ENCODE peak calls at places on chromosomes 6 and 20, in seven cellular contexts. L, K, I, F, W, J and G are unnamed samples.

GRCh38 chr6:137290601-137291261 is 71.5 kb upstream of the IFNGR1 start:
- DNase-seq in K (no peak), W (no peak), F (no peak), J (no peak), L (no peak), I (no peak), G (no peak)

GRCh38 chr6:46323312-46323965 is 152.7 kb upstream of the ENPP5 start:
- DNase-seq in W (no peak), L (no peak), F (no peak), K (no peak), I (no peak), J (no peak), G (no peak)

GRCh38 chr6:168676552-168677317 is 235.8 kb downstream of the SMOC2 start:
- DNase-seq in F (no peak), I (no peak), J (no peak), W (no peak), L (no peak), K (no peak), G (no peak)

GRCh38 chr20:62122659-62123449 is 579 bp downstream of the LSM14B start:
- DNase-seq in I (peak), K (no peak), L (peak), W (peak), F (no peak), J (no peak), G (no peak)

GRCh38 chr6:33949877-33950831 is 146.4 kb upstream of the MLN start:
- DNase-seq in J (peak), L (no peak), K (no peak), F (peak), I (no peak), W (peak), G (no peak)

GRCh38 chr6:131937219-131937618 is 14.0 kb downstream of the CCN2 start:
- DNase-seq in F (no peak), J (no peak), L (no peak), W (no peak), I (no peak), K (no peak), G (no peak)

GRCh38 chr6:82996156-82996555 is 69.5 kb downstream of the UBE3D start:
- DNase-seq in L (no peak), J (no peak), W (no peak), F (no peak), I (no peak), K (no peak), G (no peak)

GRCh38 chr6:104941694-104942177 is 15.2 kb upstream of the LIN28B start:
- DNase-seq in K (no peak), F (no peak), I (no peak), W (no peak), L (no peak), J (no peak), G (no peak)

GRCh38 chr20:63387393-63387792 is 26.2 kb upstream of the CHRNA4 start:
- DNase-seq in L (no peak), I (no peak), W (no peak), J (no peak), K (no peak), F (no peak), G (no peak)

GRCh38 chr20:24165336-24166126 is 177.0 kb upstream of the GGTLC1 start:
- DNase-seq in K (no peak), F (no peak), W (no peak), L (no peak), I (no peak), J (no peak), G (no peak)

GRCh38 chr6:54646551-54647300 is 199.8 kb upstream of the FAM83B start:
- DNase-seq in K (no peak), I (no peak), F (no peak), L (no peak), J (no peak), W (no peak), G (no peak)

GRCh38 chr6:154403803-154404202 is 47.2 kb upstream of the IPCEF1 start:
- DNase-seq in W (no peak), F (no peak), I (no peak), L (no peak), J (no peak), K (no peak), G (no peak)

GRCh38 chr6:148973809-148974208 is 227.0 kb downstream of the UST start:
- DNase-seq in K (no peak), L (no peak), I (no peak), J (peak), F (no peak), W (no peak), G (no peak)

GRCh38 chr20:9407805-9408421 is 106.5 kb upstream of the LAMP5 start:
- DNase-seq in W (peak), K (peak), J (peak), I (no peak), F (peak), L (no peak), G (peak)

GRCh38 chr20:22729180-22729579 is 144.8 kb upstream of the FOXA2 start:
- DNase-seq in L (no peak), J (no peak), W (peak), K (no peak), F (no peak), I (no peak), G (no peak)

GRCh38 chr6:146357578-146358340 is 185.9 kb upstream of the RAB32 start:
- DNase-seq in W (no peak), K (no peak), L (no peak), I (no peak), F (no peak), J (no peak), G (no peak)

GRCh38 chr6:9412951-9413559 is 977.7 kb upstream of the SLC35B3 start:
- DNase-seq in K (no peak), J (no peak), I (no peak), W (peak), L (no peak), F (peak), G (no peak)

GRCh38 chr6:14964901-14965300 is 281.0 kb upstream of the JARID2 start:
- DNase-seq in I (no peak), W (no peak), J (peak), K (no peak), F (no peak), L (no peak), G (no peak)

GRCh38 chr6:123716506-123716905 is 79.8 kb upstream of the TRDN start:
- DNase-seq in I (no peak), L (no peak), W (no peak), J (no peak), K (no peak), F (no peak), G (no peak)

GRCh38 chr6:100116409-100117194 is 122.6 kb upstream of the MCHR2 start:
- DNase-seq in F (peak), K (peak), W (peak), J (peak), I (no peak), L (no peak), G (peak)

GRCh38 chr6:90078513-90079289 is 184.4 kb downstream of the GJA10 start:
- DNase-seq in F (no peak), L (no peak), J (no peak), K (peak), W (no peak), I (no peak), G (no peak)

GRCh38 chr6:105545206-105545920 is 142.5 kb upstream of the PREP start:
- DNase-seq in J (no peak), L (no peak), F (no peak), K (no peak), W (no peak), I (no peak), G (no peak)

GRCh38 chr6:144581807-144582537 is 296.8 kb downstream of the UTRN start:
- DNase-seq in F (peak), L (no peak), K (no peak), J (peak), W (peak), I (no peak), G (no peak)

GRCh38 chr6:136117081-136117480 is 133.0 kb downstream of the MTFR2 start:
- DNase-seq in F (no peak), W (no peak), I (no peak), J (no peak), K (no peak), L (no peak), G (no peak)

GRCh38 chr6:75217203-75217602 is 11.3 kb upstream of the COL12A1 start:
- DNase-seq in W (no peak), K (no peak), F (no peak), L (no peak), I (no peak), J (peak), G (no peak)

GRCh38 chr6:33566182-33567084 is 13.6 kb downstream of the BAK1 start:
- DNase-seq in I (no peak), W (no peak), J (no peak), L (no peak), K (no peak), F (no peak), G (no peak)

GRCh38 chr20:62390306-62391164 is 3.6 kb downstream of the RPS21 start:
- DNase-seq in J (no peak), I (no peak), F (no peak), K (no peak), W (no peak), L (no peak), G (no peak)

GRCh38 chr20:10217517-10218410 is 866 bp upstream of the SNAP25 start:
- DNase-seq in L (no peak), K (peak), I (no peak), J (peak), W (peak), F (peak), G (peak)